ENCODE peak calls at places on chromosome 9, in four cellular contexts. H, I, C and Y are unnamed samples.

GRCh38 chr9:18761742-18762141 is 271.3 kb downstream of the SAXO1 start:
- DNase-seq in C (no peak), I (no peak), H (no peak), Y (no peak)

GRCh38 chr9:84169240-84169639 is 171.3 kb downstream of the SLC28A3 start:
- DNase-seq in C (no peak), H (no peak), I (no peak), Y (peak; percentile 16)

GRCh38 chr9:99057665-99058625 is 47.0 kb upstream of the TGFBR1 start:
- DNase-seq in C (peak; percentile 55), I (no peak), H (no peak), Y (no peak)

GRCh38 chr9:76153372-76153771 is 240.9 kb downstream of the RFK start:
- DNase-seq in C (no peak), I (no peak), H (no peak), Y (no peak)

GRCh38 chr9:114804504-114804903 is 1.3 kb downstream of the TNFSF15 start:
- DNase-seq in C (peak; percentile 77), H (no peak), I (peak; percentile 9), Y (no peak)

GRCh38 chr9:21988056-21988990 is 5.9 kb downstream of the CDKN2A start:
- DNase-seq in I (no peak), C (no peak), H (no peak), Y (no peak)

GRCh38 chr9:72149231-72149975 is at the start of gene GDA:
- DNase-seq in H (peak; percentile 40), I (no peak), C (no peak), Y (no peak)

GRCh38 chr9:75979362-75979761 is 88.9 kb downstream of the PCSK5 start:
- DNase-seq in I (no peak), C (peak; percentile 31), H (peak; percentile 12), Y (no peak)

GRCh38 chr9:99557816-99558215 is 263.9 kb upstream of the NR4A3 start:
- DNase-seq in C (no peak), H (no peak), I (no peak), Y (no peak)

GRCh38 chr9:125631391-125632085 is 75.5 kb downstream of the MAPKAP1 start:
- DNase-seq in I (no peak), H (peak; percentile 43), C (peak; percentile 79), Y (no peak)

DNA sequence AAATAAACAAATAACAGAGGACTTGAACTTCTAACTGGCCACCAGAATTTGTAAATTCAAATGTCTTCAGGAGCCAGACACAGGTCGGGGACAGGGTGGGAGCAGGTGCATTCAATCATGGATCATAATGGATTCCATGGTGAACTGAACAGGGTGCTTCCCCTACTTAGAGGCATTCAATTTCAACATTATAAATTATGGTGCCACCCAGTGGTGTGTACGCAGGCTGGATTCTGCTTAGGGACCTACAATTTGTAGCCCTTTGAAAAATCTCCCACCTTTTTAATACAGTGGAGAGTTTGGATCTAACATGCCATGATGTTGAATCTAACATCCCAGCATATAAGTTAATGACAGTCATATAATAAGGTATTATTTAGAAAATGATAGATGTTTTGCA is 22.3 kb downstream of the KLF9 start:
- DNase-seq in I (no peak), H (no peak), C (no peak), Y (no peak)
- TF ChIP-seq CTCF in I (peak; percentile 47), H (peak; percentile 27), C (peak; percentile 38), Y (peak; percentile 21)

GRCh38 chr9:69047331-69047730 is 11.8 kb downstream of the FXN start:
- DNase-seq in H (no peak), C (no peak), I (no peak), Y (no peak)
- TF ChIP-seq CTCF in H (no peak), C (no peak), I (no peak), Y (no peak)

GRCh38 chr9:129176786-129177442 is 1.1 kb downstream of the IER5L start:
- DNase-seq in H (no peak), I (peak; percentile 55), C (peak; percentile 56), Y (no peak)

GRCh38 chr9:129177791-129178578 is at the start of gene IER5L:
- DNase-seq in I (peak; percentile 94), C (peak; percentile 96), H (peak; percentile 99), Y (peak; percentile 67)

GRCh38 chr9:129175825-129176633 is 2.0 kb downstream of the IER5L start:
- DNase-seq in C (peak; percentile 95), I (peak; percentile 81), H (peak; percentile 89), Y (peak; percentile 62)

GRCh38 chr9:129178579-129178909 is 483 bp upstream of the IER5L start:
- DNase-seq in C (no peak), H (no peak), I (no peak), Y (no peak)

GRCh38 chr9:129177443-129177790 is 644 bp downstream of the IER5L start:
- DNase-seq in C (no peak), I (no peak), H (no peak), Y (no peak)
- TF ChIP-seq CTCF in C (no peak), I (no peak), H (no peak), Y (no peak)

DNA sequence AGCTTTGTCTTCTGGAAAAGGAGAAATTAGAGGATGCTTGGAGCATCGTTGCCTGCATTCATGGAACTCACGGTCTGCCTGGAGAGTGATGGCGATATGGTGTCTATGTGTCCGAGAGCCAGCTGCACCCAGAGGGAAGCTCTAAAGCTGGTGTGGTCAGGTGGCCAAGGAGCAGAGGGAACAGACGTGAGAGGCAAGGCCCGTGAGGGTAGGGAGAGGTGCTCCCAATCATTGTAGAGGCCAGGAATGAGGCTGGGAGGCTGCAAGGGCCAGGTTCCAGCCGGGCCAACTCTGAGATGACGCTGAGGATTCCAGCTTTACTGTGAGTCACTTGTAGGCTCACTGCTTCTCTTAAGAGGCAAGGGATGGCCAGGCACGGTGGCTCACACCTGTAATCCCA is 7.6 kb downstream of the FGD3 start:
- DNase-seq in C (no peak), I (no peak), H (no peak), Y (no peak)
- TF ChIP-seq CTCF in C (no peak), I (no peak), H (no peak), Y (no peak)

DNA sequence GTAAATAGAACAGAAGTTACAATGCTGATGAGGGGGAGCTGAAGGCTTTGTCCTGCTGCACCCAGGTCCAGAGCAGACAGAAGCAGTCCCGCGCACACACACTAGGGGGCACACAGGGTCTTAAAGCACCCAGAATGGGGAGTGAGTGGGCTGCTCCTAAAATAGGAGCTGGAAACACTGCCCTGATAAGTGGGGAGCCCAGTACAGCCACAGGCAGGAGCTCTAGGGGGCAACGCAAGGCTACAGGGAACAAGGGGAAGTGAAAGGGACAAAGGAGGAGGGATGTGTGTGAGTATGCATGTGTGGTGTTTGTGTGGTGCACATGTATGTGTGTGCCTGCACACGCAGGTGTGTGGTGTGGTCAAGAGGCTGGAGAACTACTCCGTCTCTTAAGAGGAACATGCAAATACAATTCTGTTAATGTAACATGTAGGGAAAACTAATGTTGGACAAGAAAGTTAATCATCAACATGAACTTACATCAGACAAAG is 191.5 kb downstream of the ROR2 start:
- DNase-seq in I (no peak), H (peak; percentile 57), C (peak; percentile 68), Y (no peak)
- TF ChIP-seq CTCF in I (peak; percentile 56), H (peak; percentile 42), C (peak; percentile 85), Y (peak; percentile 59)

DNA sequence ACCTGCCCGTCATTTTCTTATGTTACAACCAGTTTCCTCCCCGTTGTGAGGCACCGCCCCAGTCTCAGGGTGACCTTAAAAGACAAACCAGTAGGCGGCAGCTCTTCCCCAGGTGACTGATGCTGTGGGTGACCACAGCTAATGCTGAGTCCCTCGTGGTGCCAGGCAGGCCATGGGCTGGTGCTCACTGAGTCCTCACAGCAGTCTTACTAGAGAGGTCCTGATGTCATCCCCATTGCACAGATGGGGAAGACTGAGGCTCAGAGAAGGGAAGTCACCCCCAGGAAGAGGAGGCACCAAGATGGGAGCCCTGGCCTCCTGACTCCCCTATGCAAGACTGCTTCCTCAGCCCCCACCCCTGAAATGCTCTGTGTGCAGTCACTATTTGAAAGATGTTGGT is 978 bp downstream of the CFAP157 start:
- DNase-seq in H (no peak), C (no peak), I (no peak), Y (no peak)
- TF ChIP-seq CTCF in H (no peak), C (no peak), I (peak; percentile 18), Y (no peak)

GRCh38 chr9:85898288-85898802 is 42.6 kb upstream of the NAA35 start:
- DNase-seq in H (no peak), I (no peak), C (no peak), Y (no peak)

GRCh38 chr9:85897853-85898252 is 43.1 kb upstream of the NAA35 start:
- DNase-seq in H (no peak), C (no peak), I (no peak), Y (no peak)

GRCh38 chr9:85895685-85896084 is 45.3 kb upstream of the NAA35 start:
- DNase-seq in H (no peak), C (no peak), I (no peak), Y (no peak)

GRCh38 chr9:85899388-85899787 is 41.6 kb upstream of the NAA35 start:
- DNase-seq in C (no peak), I (no peak), H (no peak), Y (no peak)

DNA sequence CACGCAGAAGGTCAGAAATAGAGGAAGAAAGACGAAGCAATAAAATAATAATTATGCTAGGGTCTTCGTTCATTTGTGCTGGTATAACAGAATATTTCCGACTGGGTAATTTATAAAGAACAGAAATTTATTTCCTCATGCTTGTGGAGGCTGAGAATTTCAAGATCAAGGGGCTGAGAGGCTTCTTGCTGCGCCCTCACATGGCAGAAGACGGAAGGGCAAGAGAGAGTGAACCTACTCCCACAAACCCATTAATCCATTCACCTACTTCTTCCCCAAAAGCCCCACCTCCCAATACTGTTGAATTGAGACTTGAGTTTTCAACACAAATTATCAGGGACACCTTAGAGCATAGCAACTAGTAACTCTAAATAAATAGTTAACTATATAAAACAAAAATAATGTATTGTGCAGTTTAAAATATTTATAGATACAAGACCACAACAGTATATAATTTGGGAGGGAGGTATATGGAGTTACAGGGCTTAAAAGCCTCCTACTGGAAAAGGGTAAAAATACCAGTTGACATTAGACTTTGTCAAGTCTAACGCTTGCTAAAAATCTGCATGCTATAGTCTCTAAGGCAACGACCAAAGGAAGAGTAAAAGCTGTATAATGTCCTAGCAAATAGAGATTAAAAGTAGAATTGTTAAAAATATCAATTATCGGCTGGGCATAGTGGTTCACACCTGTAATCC is 40.3 kb upstream of the NAA35 start:
- DNase-seq in C (peak; percentile 54), H (peak; percentile 15), I (no peak), Y (no peak)
- TF ChIP-seq CTCF in C (peak; percentile 82), H (peak; percentile 46), I (peak; percentile 64), Y (peak; percentile 75)

GRCh38 chr9:131722260-131722659 is 17.6 kb downstream of the RAPGEF1 start:
- DNase-seq in I (peak; percentile 58), H (no peak), C (no peak), Y (no peak)
- TF ChIP-seq CTCF in I (no peak), H (no peak), C (no peak), Y (no peak)

DNA sequence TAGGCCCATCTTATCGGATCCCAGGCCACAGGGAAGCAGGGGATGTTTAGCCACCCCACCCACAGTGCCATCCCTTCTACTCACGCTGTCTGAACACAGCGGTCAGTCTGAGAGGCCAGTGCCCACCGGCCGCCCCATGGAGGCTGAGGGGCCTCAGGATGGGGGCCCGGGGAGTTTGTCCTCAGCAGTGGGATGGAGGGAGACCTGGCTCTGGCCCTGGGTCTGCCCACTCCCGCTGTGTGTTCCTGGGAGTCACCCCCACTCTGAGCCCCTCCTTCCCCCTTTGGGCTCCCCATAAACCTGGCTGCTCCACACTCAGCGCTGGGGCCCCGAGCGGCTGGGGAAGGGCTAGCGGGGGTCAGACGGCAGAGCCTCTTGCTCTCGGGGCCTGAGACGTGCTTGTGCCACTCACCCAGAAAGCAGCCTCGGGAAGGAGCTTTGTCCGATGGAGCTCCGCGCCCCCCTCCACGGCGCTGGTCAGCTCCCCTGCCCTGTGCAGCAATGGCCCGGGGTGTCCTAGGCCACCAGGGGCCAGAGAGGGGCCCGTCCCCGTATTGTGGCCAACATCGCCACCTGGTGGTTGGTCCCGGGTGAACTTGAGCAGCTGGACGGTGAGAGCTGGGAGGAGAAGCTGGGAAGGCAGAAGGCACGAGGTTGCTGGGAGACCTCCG is 10.9 kb upstream of the LAMC3 start:
- DNase-seq in H (peak; percentile 95), C (peak; percentile 68), I (peak; percentile 76), Y (no peak)
- TF ChIP-seq CTCF in H (peak; percentile 83), C (peak; percentile 75), I (peak; percentile 71), Y (peak; percentile 81)

GRCh38 chr9:132546148-132547051 is 36.0 kb upstream of the BARHL1 start:
- DNase-seq in H (peak; percentile 50), I (peak; percentile 23), C (peak; percentile 25), Y (no peak)
- TF ChIP-seq CTCF in H (peak; percentile 27), I (peak; percentile 35), C (peak; percentile 22), Y (peak; percentile 66)